ENCODE peak calls at places on chromosomes 5 and 9, in seven cellular contexts. W is Peyer's patch, P is endodermal cell, U is fibroblast of the aortic adventitia, K is PC-3, V is psoas muscle, C is Panc1. N is an unnamed sample.

GRCh38 chr5:81552844-81553569 is 159.1 kb upstream of the ACOT12 start:
- DNase-seq in P (no peak), W (no peak), C (no peak), U (no peak), V (no peak), K (peak; percentile 6), N (peak; percentile 13)

GRCh38 chr5:79973511-79973910 is 17.6 kb downstream of the MTX3 start:
- DNase-seq in V (no peak), K (no peak), W (no peak), P (no peak), C (no peak), U (no peak), N (no peak)

GRCh38 chr5:78666041-78666444 is 17.5 kb upstream of the LHFPL2 start:
- DNase-seq in W (no peak), K (no peak), U (peak; percentile 38), V (no peak), C (no peak), P (peak; percentile 61), N (no peak)

GRCh38 chr5:147887026-147887627 is 8.6 kb downstream of the SCGB3A2 start:
- DNase-seq in V (no peak), C (no peak), U (peak; percentile 76), P (peak; percentile 63), W (no peak), K (peak; percentile 80), N (peak; percentile 75)

GRCh38 chr5:113382736-113383135 is 52.1 kb downstream of the TSSK1B start:
- DNase-seq in P (no peak), U (no peak), C (no peak), K (peak; percentile 51), W (no peak), V (no peak), N (peak; percentile 85)

GRCh38 chr9:16064701-16065230 is 511.9 kb downstream of the CCDC171 start:
- DNase-seq in W (no peak), C (no peak), V (no peak), P (peak; percentile 17), K (no peak), U (no peak), N (no peak)

GRCh38 chr9:108565651-108566378 is 290.0 kb downstream of the ACTL7B start:
- DNase-seq in U (peak; percentile 97), C (peak; percentile 61), W (no peak), K (peak; percentile 90), P (peak; percentile 78), V (peak; percentile 53), N (peak; percentile 92)

GRCh38 chr5:120093178-120093577 is 370.9 kb upstream of the PRR16 start:
- DNase-seq in K (no peak), W (no peak), P (peak; percentile 54), U (no peak), C (no peak), V (no peak), N (no peak)

GRCh38 chr9:26142631-26143030 is 464.4 kb upstream of the TUSC1 start:
- DNase-seq in U (no peak), P (no peak), W (no peak), K (no peak), C (no peak), V (no peak), N (no peak)

GRCh38 chr5:61069150-61069549 is 93.1 kb downstream of the SMIM15 start:
- DNase-seq in P (no peak), V (no peak), C (no peak), U (no peak), W (no peak), K (no peak), N (no peak)

DNA sequence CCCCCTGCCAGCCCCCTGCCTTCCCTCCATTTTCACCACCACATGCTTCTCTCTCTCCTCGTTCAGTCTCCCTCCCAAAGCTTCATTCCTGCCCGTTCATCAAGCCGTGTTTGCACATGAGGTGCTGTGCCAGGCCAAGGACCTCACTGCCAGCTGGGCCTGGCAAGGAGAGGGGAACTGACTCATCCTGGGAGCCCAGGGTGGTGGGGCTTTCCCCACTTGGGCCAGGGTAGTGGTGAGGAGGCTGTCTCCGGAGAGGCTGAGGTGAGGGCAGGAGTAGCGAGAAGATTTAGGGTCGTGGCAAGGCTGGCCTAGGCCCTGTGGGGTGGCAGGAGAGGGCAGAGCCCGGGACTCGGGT is 30.4 kb upstream of the NOTCH1 start:
- DNase-seq in K (peak; percentile 77), W (no peak), P (no peak), V (peak; percentile 57), C (no peak), U (peak; percentile 28), N (peak; percentile 81)
- H3K4me3 ChIP-seq in K (no peak overlapping the region), W (no peak overlapping the region), P (no peak overlapping the region), V (no peak overlapping the region), C (no peak overlapping the region), U (no peak overlapping the region), N (no peak overlapping the region)

GRCh38 chr5:177303121-177303924 is at the start of the genes PRELID1 and RAB24:
- DNase-seq in U (peak; percentile 69), K (peak; percentile 89), W (peak; percentile 92), V (peak; percentile 95), P (peak; percentile 96), C (no peak), N (peak; percentile 91)
- TF ChIP-seq CTCF in U (peak; percentile 14), K (peak; percentile 46), W (peak; percentile 17), V (peak; percentile 23), P (peak; percentile 49), C (peak; percentile 63), N (peak; percentile 24)

GRCh38 chr5:179303801-179304200 is 41.5 kb downstream of the ADAMTS2 start:
- DNase-seq in U (no peak), W (no peak), P (no peak), V (peak; percentile 15), K (no peak), C (no peak), N (no peak)
- H3K4me3 ChIP-seq in U (no peak overlapping the region), W (no peak overlapping the region), P (no peak overlapping the region), V (no peak overlapping the region), K (no peak overlapping the region), C (no peak overlapping the region), N (no peak overlapping the region)

GRCh38 chr5:151095341-151096000 is 14.6 kb upstream of the TNIP1 start:
- DNase-seq in U (no peak), C (no peak), W (no peak), K (no peak), V (no peak), P (peak; percentile 55), N (no peak)

GRCh38 chr5:151092750-151093149 is 11.9 kb upstream of the TNIP1 start:
- DNase-seq in P (no peak), C (no peak), K (peak; percentile 86), U (peak; percentile 59), W (no peak), V (peak; percentile 83), N (peak; percentile 85)

GRCh38 chr5:151094861-151095260 is 14.0 kb upstream of the TNIP1 start:
- DNase-seq in K (no peak), U (peak; percentile 55), P (no peak), C (no peak), V (no peak), W (no peak), N (no peak)

GRCh38 chr5:151094054-151094858 is 13.4 kb upstream of the TNIP1 start:
- DNase-seq in W (peak; percentile 54), C (no peak), V (no peak), K (peak; percentile 63), U (no peak), P (peak; percentile 55), N (peak; percentile 57)

GRCh38 chr5:151093476-151093889 is 12.6 kb upstream of the TNIP1 start:
- DNase-seq in U (peak; percentile 97), P (no peak), V (no peak), K (peak; percentile 87), W (no peak), C (no peak), N (peak; percentile 91)
- TF ChIP-seq CTCF in U (no peak), P (no peak), V (no peak), K (no peak), W (no peak), C (no peak), N (no peak)

GRCh38 chr9:134536101-134536900 is 105.3 kb upstream of the COL5A1 start:
- DNase-seq in W (no peak), V (peak; percentile 32), K (peak; percentile 40), U (peak; percentile 70), C (no peak), P (no peak), N (no peak)
- H3K4me3 ChIP-seq in W (no peak overlapping the region), V (no peak overlapping the region), K (no peak overlapping the region), U (no peak overlapping the region), C (no peak overlapping the region), P (no peak overlapping the region), N (no peak overlapping the region)

N was measured in epithelial cell of esophagus.